ENCODE peak calls at places on chromosomes 12 and 14, in six cellular contexts. P, J, N, X, I and Q are unnamed samples.
A peak's percentile ranks its signal among the peaks of the same experiment; 100 is the strongest.

GRCh38 chr14:50875359-50876090 is 3.7 kb downstream of the ABHD12B start:
- DNase-seq in P (no peak), J (no peak), N (no peak), X (peak; percentile 17), I (peak; percentile 52), Q (peak; percentile 77)

GRCh38 chr12:13375583-13376413 is 179.3 kb downstream of the EMP1 start:
- DNase-seq in P (no peak), J (no peak), N (no peak), X (no peak), I (no peak), Q (no peak)

GRCh38 chr12:120800665-120801064 is 75.0 kb downstream of the ACADS start:
- DNase-seq in P (no peak), J (no peak), N (no peak), X (no peak), I (peak; percentile 2), Q (no peak)

GRCh38 chr12:62605972-62606371 is 139.3 kb downstream of the MON2 start:
- DNase-seq in P (no peak), J (no peak), N (no peak), X (no peak), I (no peak), Q (no peak)

GRCh38 chr14:105860615-105861580 is 334.5 kb downstream of the TMEM121 start:
- DNase-seq in P (no peak), J (no peak), N (no peak), X (no peak), I (no peak), Q (no peak)

GRCh38 chr12:71584356-71584755 is 79.3 kb downstream of the ZFC3H1 start:
- DNase-seq in P (no peak), J (no peak), N (no peak), X (no peak), I (no peak), Q (no peak)

GRCh38 chr12:50246873-50247612 is 36.3 kb downstream of the LIMA1 start:
- DNase-seq in P (peak; percentile 98), J (peak; percentile 28), N (peak; percentile 96), X (peak; percentile 98), I (peak; percentile 97), Q (peak; percentile 99)

GRCh38 chr14:58809520-58809919 is 171.8 kb downstream of the DACT1 start:
- DNase-seq in P (no peak), J (no peak), N (no peak), X (no peak), I (no peak), Q (no peak)

GRCh38 chr14:79157369-79157768 is 987.2 kb downstream of the NRXN3 start:
- DNase-seq in P (no peak), J (no peak), N (no peak), X (no peak), I (no peak), Q (no peak)

GRCh38 chr12:52390739-52391617 is 5.5 kb upstream of the KRT84 start:
- DNase-seq in P (no peak), J (no peak), N (no peak), X (peak; percentile 5), I (no peak), Q (no peak)

GRCh38 chr12:100268835-100269564 is 2.0 kb downstream of the SCYL2 start:
- DNase-seq in P (no peak), J (no peak), N (no peak), X (peak; percentile 26), I (peak; percentile 13), Q (peak; percentile 23)

GRCh38 chr12:50639721-50640120 is 124.2 kb upstream of the ATF1 start:
- DNase-seq in P (no peak), J (no peak), N (no peak), X (no peak), I (no peak), Q (no peak)

GRCh38 chr12:52920937-52921336 is 16.1 kb upstream of the KRT8 start:
- DNase-seq in P (no peak), J (no peak), N (no peak), X (no peak), I (no peak), Q (no peak)

GRCh38 chr12:53219956-53220856 is 11.8 kb downstream of the RARG start:
- DNase-seq in P (no peak), J (peak; percentile 63), N (peak; percentile 72), X (peak; percentile 77), I (peak; percentile 82), Q (peak; percentile 87)

GRCh38 chr12:22287776-22288621 is 46.5 kb downstream of the ST8SIA1 start:
- DNase-seq in P (no peak), J (no peak), N (no peak), X (peak; percentile 52), I (peak; percentile 64), Q (peak; percentile 40)

GRCh38 chr12:122003646-122004611 is 17.8 kb upstream of the BCL7A start:
- DNase-seq in P (peak; percentile 16), J (no peak), N (no peak), X (peak; percentile 88), I (no peak), Q (no peak)

GRCh38 chr14:71665157-71665556 is 267.1 kb upstream of the RGS6 start:
- DNase-seq in P (no peak), J (no peak), N (no peak), X (peak; percentile 88), I (peak; percentile 85), Q (peak; percentile 66)

GRCh38 chr14:67942311-67942710 is 122.7 kb downstream of the RAD51B start:
- DNase-seq in P (no peak), J (no peak), N (no peak), X (peak; percentile 58), I (no peak), Q (peak; percentile 40)

GRCh38 chr12:119742700-119743099 is 74.8 kb downstream of the PRKAB1 start:
- DNase-seq in P (no peak), J (no peak), N (no peak), X (no peak), I (no peak), Q (no peak)

GRCh38 chr14:88910386-88910785 is 85.9 kb downstream of the TTC8 start:
- DNase-seq in P (no peak), J (no peak), N (no peak), X (no peak), I (no peak), Q (no peak)

GRCh38 chr12:34403706-34404376 is 381.5 kb downstream of the ALG10 start:
- DNase-seq in P (no peak), J (peak; percentile 1), N (no peak), X (no peak), I (no peak), Q (no peak)

GRCh38 chr14:35154016-35154415 is 31.7 kb downstream of the PRORP start:
- DNase-seq in P (no peak), J (no peak), N (no peak), X (no peak), I (no peak), Q (no peak)

DNA sequence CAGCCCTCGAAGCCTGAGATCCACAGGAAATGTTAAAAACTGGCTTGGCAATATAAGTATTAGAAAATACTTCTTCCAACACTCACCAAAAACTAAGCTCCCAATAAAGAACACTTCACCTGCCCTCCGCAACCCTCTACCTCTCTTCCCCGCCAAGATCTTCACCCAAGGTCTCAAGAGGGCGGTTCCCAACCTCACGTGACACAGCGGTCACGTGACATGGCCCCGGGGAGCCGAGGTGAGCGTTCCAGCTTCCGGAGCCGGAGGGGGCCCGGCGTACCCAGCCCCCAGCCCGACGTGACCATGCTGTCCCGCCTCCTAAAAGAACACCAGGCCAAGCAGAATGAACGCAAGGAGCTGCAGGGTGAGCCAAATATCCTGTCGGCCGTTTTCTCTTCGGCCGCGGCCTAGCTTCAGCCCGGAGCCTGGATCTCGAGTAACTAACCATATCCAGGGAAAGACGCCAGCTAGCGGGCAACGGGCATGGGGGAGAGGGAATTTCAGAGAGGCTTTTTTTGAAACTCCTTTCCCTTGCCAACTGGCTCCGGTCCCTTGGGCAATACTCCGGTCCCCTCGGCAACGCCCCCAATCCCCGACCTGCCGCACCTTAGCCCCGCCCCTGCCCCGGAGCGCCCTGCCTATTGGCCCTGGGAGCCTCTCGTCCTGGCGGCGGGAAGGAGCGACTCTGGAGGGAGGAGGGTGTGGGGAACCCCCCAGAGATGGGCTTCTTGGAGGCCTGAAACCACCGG is at the start of gene BLOC1S1:
- DNase-seq in P (peak; percentile 76), J (peak; percentile 89), N (peak; percentile 64), X (peak; percentile 93), I (peak; percentile 96), Q (peak; percentile 99)
- TF ChIP-seq CTCF in P (no peak), J (no peak), N (no peak), X (no peak), I (no peak), Q (no peak)

GRCh38 chr14:60514378-60515243 is 5.7 kb downstream of the SIX6 start:
- DNase-seq in P (no peak), J (no peak), N (no peak), X (no peak), I (no peak), Q (peak; percentile 47)

GRCh38 chr14:60515696-60516284 is 6.8 kb downstream of the SIX6 start:
- DNase-seq in P (no peak), J (no peak), N (no peak), X (no peak), I (no peak), Q (no peak)

GRCh38 chr14:60512952-60513554 is 4.1 kb downstream of the SIX6 start:
- DNase-seq in P (no peak), J (no peak), N (no peak), X (no peak), I (no peak), Q (no peak)

GRCh38 chr14:60510254-60510975 is 1.5 kb downstream of the SIX6 start:
- DNase-seq in P (no peak), J (no peak), N (no peak), X (no peak), I (no peak), Q (no peak)

DNA sequence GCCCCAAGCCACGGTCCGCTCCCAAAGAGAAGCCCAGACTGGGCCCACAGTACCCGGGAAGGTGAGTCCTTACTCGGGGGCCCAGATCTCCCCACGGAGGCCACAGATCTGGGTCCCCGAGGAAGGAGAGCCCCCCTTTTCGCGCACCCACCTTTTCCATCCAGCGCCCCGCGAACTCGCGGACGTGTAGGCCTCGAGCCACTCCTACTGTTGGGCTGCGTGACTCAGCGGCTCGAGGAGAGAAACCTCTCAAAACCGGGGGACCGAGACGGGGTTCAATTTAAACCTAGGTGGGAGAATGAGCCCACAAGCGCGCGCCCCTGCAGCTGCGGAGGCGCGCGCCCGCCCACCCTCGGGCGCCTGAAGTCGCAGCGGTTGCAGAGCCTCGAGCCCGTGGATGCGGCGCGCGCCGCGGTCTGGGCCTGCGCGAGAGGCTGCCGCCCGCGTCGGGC is 6.3 kb downstream of the SIX6 start:
- DNase-seq in P (no peak), J (no peak), N (no peak), X (no peak), I (no peak), Q (no peak)
- H3K4me3 ChIP-seq in P (no peak overlapping the region), J (peak overlapping the region; percentile 40), N (no peak overlapping the region), X (no peak overlapping the region), I (peak overlapping the region; percentile 12), Q (no peak overlapping the region)

GRCh38 chr12:30807695-30808034 is 52.9 kb upstream of the CAPRIN2 start:
- DNase-seq in P (no peak), J (no peak), N (no peak), X (no peak), I (no peak), Q (no peak)
- TF ChIP-seq CTCF in P (no peak), J (no peak), N (peak; percentile 67), X (no peak), I (no peak), Q (no peak)

GRCh38 chr12:124910561-124911478 is 3.6 kb downstream of the UBC start:
- DNase-seq in P (no peak), J (no peak), N (no peak), X (no peak), I (no peak), Q (no peak)
- H3K4me3 ChIP-seq in P (peak overlapping the region; percentile 32), J (no peak overlapping the region), N (peak overlapping the region; percentile 29), X (peak overlapping the region; percentile 71), I (peak overlapping the region; percentile 23), Q (peak overlapping the region; percentile 56)

GRCh38 chr12:17097674-17098073 is 491.7 kb upstream of the LMO3 start:
- DNase-seq in P (no peak), J (no peak), N (no peak), X (no peak), I (no peak), Q (no peak)
- TF ChIP-seq CTCF in P (no peak), J (no peak), N (no peak), X (no peak), I (no peak), Q (no peak)